ENCODE peak calls at places on chromosome 14, in four cellular contexts. Q, L, D and A are unnamed samples.

GRCh38 chr14:100762089-100762515 is 35.4 kb downstream of the DLK1 start:
- DNase-seq in L (no peak), D (no peak), Q (no peak), A (no peak)

GRCh38 chr14:104561661-104562495 is 17.7 kb upstream of the C14orf180 start:
- DNase-seq in L (no peak), D (no peak), Q (no peak), A (no peak)

GRCh38 chr14:83874662-83875061 is 1655.3 kb upstream of the FLRT2 start:
- DNase-seq in D (no peak), L (no peak), Q (no peak), A (no peak)

GRCh38 chr14:104494483-104494882 is 85.1 kb upstream of the C14orf180 start:
- DNase-seq in Q (no peak), D (no peak), L (no peak), A (no peak)

GRCh38 chr14:99158150-99158549 is 113.8 kb downstream of the BCL11B start:
- DNase-seq in L (no peak), Q (no peak), D (no peak), A (no peak)

GRCh38 chr14:30906752-30907658 is 32.6 kb downstream of the COCH start:
- DNase-seq in L (no peak), D (no peak), Q (no peak), A (no peak)

GRCh38 chr14:51539571-51540037 is 112.1 kb upstream of the FRMD6 start:
- DNase-seq in Q (no peak), D (peak; percentile 29), L (no peak), A (no peak)

GRCh38 chr14:50257728-50258127 is 26.4 kb upstream of the SOS2 start:
- DNase-seq in D (no peak), L (no peak), Q (no peak), A (no peak)

GRCh38 chr14:75428230-75429104 is 645 bp downstream of the JDP2 start:
- DNase-seq in L (peak; percentile 63), D (peak; percentile 46), Q (no peak), A (no peak)

GRCh38 chr14:70622111-70622712 is 19.5 kb upstream of the TTC9 start:
- DNase-seq in D (peak; percentile 67), Q (no peak), L (no peak), A (peak; percentile 57)

GRCh38 chr14:103392572-103392971 is 7.4 kb downstream of the MARK3 start:
- DNase-seq in Q (no peak), L (no peak), D (no peak), A (no peak)
- H3K4me1 ChIP-seq in Q (peaks cover 88% of the 10 kb centered on the region), L (peaks cover 97% of the 10 kb centered on the region), D (peaks cover 52% of the 10 kb centered on the region), A (peaks cover 60% of the 10 kb centered on the region)

DNA sequence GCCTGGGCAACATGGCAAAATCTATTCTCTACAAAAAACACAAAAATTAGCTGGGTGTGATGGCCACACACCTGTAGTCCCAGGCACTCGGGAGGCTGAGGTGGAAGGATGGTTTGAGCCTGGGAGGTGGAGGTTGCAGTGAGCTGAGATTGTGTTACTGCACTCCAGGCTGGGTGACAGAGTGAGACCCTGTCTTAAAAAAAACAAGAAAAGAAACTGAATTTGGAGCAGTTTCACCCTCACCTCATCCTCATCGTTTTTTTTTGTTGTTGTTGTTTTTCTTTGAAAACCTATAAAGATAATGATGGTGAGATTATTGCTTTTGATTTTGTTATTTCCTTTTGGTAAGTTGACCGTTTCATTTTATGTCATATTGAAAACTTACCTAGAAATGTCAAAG is 60.7 kb downstream of the SLC38A6 start:
- DNase-seq in D (no peak), L (no peak), Q (no peak), A (no peak)
- H3K4me1 ChIP-seq in D (peaks cover 13% of the 10 kb centered on the region), L (no peaks in the 10 kb centered on the region), Q (no peaks in the 10 kb centered on the region), A (no peaks in the 10 kb centered on the region)

DNA sequence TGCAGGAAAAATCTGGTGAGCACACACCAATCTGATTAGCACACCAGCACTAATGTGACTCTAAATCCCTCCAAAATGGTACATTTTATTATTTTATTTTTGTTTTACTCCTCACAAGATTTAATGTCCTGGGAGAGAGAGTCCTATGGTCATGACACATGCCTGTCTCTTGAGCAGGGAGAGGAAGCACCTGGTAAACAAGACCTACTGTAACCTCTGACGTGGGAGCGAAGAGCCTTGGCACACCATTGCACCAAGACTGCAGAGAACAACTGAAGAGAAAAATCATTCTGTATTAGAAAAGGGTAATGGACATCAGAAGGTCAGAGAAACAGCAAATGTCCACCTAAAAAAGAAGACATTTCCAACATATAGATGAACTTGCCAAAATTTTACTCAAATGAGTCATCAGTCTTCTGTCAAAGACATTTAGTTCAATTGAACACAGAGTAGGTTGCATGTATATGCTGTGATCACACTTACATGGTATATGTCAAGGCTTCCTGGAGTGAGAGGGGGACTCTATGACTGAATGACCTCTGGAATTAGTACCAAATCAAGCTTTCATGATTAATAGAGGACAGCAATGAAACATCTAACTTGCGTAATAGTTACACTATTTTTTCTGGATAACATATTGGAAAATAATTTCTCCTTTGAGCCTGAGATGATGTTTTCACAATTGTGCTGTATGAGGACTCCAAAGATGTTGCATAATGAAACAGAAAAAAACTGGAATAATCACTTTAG is 186.9 kb upstream of the FLRT2 start:
- DNase-seq in D (no peak), Q (no peak), L (no peak), A (no peak)
- H3K4me1 ChIP-seq in D (no peaks in the 10 kb centered on the region), Q (no peaks in the 10 kb centered on the region), L (no peaks in the 10 kb centered on the region), A (no peaks in the 10 kb centered on the region)

GRCh38 chr14:72645706-72646105 is 248.2 kb downstream of the DPF3 start:
- DNase-seq in D (no peak), Q (no peak), L (no peak), A (no peak)

GRCh38 chr14:72649603-72650227 is 244.2 kb downstream of the DPF3 start:
- DNase-seq in D (no peak), Q (no peak), L (no peak), A (no peak)

GRCh38 chr14:72644758-72645489 is 249.0 kb downstream of the DPF3 start:
- DNase-seq in Q (no peak), D (no peak), L (no peak), A (no peak)

GRCh38 chr14:72647782-72648181 is 246.1 kb downstream of the DPF3 start:
- DNase-seq in L (no peak), D (no peak), Q (no peak), A (no peak)

DNA sequence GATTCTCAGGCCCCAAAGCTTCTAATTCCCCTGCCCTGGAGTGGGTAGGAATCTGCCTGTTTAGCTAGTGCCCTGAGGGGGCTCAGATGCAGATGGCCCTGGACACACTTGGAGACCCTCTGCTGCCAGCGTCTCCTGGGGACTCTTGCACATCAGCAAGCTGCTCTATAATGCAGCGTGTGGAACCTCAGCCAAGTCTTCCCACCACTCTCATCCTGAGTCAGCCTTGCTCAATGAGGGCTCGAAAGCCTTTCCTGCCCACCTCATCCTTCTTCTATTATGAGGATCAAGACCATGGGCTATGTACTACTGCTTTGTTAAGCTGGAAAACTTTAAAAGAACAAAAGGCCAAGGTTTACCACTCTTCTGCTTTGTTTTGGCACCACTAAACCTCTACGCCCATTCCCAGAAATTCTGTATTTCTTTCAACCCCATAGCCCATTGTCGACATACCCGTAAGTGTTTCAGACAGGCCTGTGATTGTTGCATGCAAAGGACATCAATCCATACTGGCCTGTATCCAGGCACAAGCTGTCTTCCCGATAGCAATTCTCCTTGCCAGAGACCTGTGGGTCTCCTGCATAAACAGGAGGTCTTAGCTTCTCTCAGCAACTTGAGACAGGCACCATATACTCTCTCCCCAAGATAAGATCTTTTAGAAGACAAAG is 246.9 kb downstream of the DPF3 start:
- DNase-seq in Q (no peak), D (no peak), L (no peak), A (no peak)
- H3K4me1 ChIP-seq in Q (peaks cover 4% of the 10 kb centered on the region), D (peaks cover 12% of the 10 kb centered on the region), L (peaks cover 42% of the 10 kb centered on the region), A (no peaks in the 10 kb centered on the region)

DNA sequence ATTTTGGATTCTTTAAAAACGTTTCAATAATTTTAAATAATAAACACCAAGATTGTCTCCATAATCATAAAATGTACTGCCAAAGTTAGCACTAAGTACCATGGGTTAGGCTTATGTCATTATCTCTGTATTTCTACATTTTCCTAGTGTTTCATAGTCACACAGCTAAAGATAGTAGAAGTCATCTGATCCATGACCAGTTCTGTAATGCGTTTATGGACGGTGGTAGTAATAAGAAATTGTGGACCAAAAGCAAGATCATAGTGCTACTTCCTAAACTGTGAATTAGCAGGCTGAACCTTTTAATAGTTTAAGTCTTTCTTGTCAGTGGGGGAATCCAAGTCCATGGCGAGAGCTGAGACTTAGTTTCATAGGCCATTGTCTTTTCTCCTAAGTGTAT is 142.1 kb downstream of the AKAP6 start:
- DNase-seq in D (no peak), L (no peak), Q (no peak), A (no peak)
- H3K4me1 ChIP-seq in D (peaks cover 48% of the 10 kb centered on the region), L (peaks cover 72% of the 10 kb centered on the region), Q (peaks cover 90% of the 10 kb centered on the region), A (no peaks in the 10 kb centered on the region)

GRCh38 chr14:79275367-79275655 is 936.0 kb downstream of the DIO2 start:
- DNase-seq in D (no peak), L (no peak), Q (no peak), A (no peak)
- H3K4me1 ChIP-seq in D (peaks cover 6% of the 10 kb centered on the region), L (peaks cover 21% of the 10 kb centered on the region), Q (peaks cover 25% of the 10 kb centered on the region), A (no peaks in the 10 kb centered on the region)

DNA sequence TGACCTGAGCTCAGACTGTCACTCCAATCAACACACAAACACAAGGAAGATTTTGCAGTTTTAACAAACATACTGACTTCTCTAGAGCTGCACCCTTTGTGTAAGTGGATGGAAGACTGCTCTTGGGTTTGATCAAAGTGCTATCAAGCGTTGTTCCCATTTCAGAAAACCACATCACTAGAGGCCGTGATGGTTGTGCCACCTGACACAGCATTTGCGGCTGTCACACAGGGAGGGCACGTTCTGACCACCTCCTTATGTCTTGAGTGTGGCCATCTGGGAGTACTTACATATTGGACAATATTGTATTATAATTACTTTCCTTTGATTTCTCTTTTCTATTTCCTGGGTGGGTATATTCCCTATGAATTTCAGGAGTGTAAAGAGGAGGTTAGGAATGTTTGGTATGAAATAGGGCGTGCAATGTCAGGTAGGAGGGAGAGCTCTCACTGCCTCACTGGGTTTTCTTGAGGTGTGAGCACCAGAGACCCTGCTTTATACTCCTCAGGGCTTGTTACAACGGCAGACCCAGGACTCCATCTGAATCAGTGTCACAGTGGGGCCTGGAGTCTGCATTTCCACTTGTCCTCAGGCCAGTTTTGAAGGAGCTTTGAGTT is 74.3 kb downstream of the SYNE3 start:
- DNase-seq in Q (no peak), D (no peak), L (no peak), A (no peak)
- H3K4me1 ChIP-seq in Q (peaks cover 9% of the 10 kb centered on the region), D (no peaks in the 10 kb centered on the region), L (peaks cover 9% of the 10 kb centered on the region), A (peaks cover 7% of the 10 kb centered on the region)